ENCODE peak calls at places on chromosomes 13 and 19, in five cellular contexts. G, W, O, C and S are unnamed samples.

GRCh38 chr19:35209646-35210045 is 18.9 kb downstream of the FAM187B start:
- DNase-seq in G (no peak), W (no peak), O (no peak), C (no peak), S (no peak)

GRCh38 chr13:49516467-49516866 is 20.7 kb downstream of the PHF11 start:
- DNase-seq in G (no peak), W (no peak), O (no peak), C (no peak), S (no peak)

GRCh38 chr19:54207908-54208783 is 7.5 kb downstream of the RPS9 start:
- DNase-seq in G (no peak), W (no peak), O (peak), C (peak), S (no peak)

GRCh38 chr13:94950303-94950702 is 238.0 kb upstream of the SOX21 start:
- DNase-seq in G (no peak), W (no peak), O (no peak), C (peak), S (no peak)

GRCh38 chr19:572891-573825 is 762 bp downstream of the BSG start:
- DNase-seq in G (no peak), W (no peak), O (no peak), C (no peak), S (no peak)

GRCh38 chr19:13597625-13598024 is 91.3 kb upstream of the CACNA1A start:
- DNase-seq in G (no peak), W (peak), O (peak), C (peak), S (peak)

GRCh38 chr13:88627071-88627470 is 955.9 kb downstream of the SLITRK5 start:
- DNase-seq in G (no peak), W (no peak), O (no peak), C (no peak), S (no peak)

GRCh38 chr19:38245826-38246498 is 10.2 kb downstream of the PPP1R14A start:
- DNase-seq in G (no peak), W (no peak), O (no peak), C (no peak), S (no peak)

GRCh38 chr13:94712287-94712811 is at the start of gene SOX21:
- DNase-seq in G (no peak), W (no peak), O (no peak), C (no peak), S (no peak)

GRCh38 chr13:40911341-40911740 is 107.8 kb downstream of the ELF1 start:
- DNase-seq in G (no peak), W (no peak), O (no peak), C (no peak), S (no peak)

GRCh38 chr19:56309511-56310185 is 5.0 kb downstream of the ZSCAN5A start:
- DNase-seq in G (no peak), W (peak), O (no peak), C (peak), S (peak)

GRCh38 chr13:97231118-97231831 is 9.1 kb downstream of the MBNL2 start:
- DNase-seq in G (no peak), W (no peak), O (no peak), C (no peak), S (no peak)

GRCh38 chr19:28028881-28029280 is 1184.1 kb downstream of the UQCRFS1 start:
- DNase-seq in G (no peak), W (no peak), O (no peak), C (no peak), S (no peak)

GRCh38 chr13:41107104-41107571 is 25.5 kb downstream of the KBTBD6 start:
- DNase-seq in G (no peak), W (no peak), O (no peak), C (no peak), S (no peak)

GRCh38 chr19:11420429-11420893 is 1.3 kb upstream of the RGL3 start:
- DNase-seq in G (no peak), W (no peak), O (no peak), C (no peak), S (no peak)

GRCh38 chr19:3721131-3721899 is 13.1 kb downstream of the TJP3 start:
- DNase-seq in G (peak), W (peak), O (peak), C (peak), S (peak)

GRCh38 chr19:3768015-3768747 is 3.8 kb downstream of the RAX2 start:
- DNase-seq in G (no peak), W (no peak), O (no peak), C (no peak), S (no peak)

GRCh38 chr13:44388427-44388826 is 14.8 kb downstream of the SERP2 start:
- DNase-seq in G (no peak), W (no peak), O (no peak), C (no peak), S (no peak)

GRCh38 chr13:33033361-33033812 is 17.2 kb downstream of the KL start:
- DNase-seq in G (no peak), W (no peak), O (no peak), C (no peak), S (no peak)

GRCh38 chr13:107867701-107868661 is 347.4 kb downstream of the LIG4 start:
- DNase-seq in G (no peak), W (no peak), O (no peak), C (no peak), S (no peak)

GRCh38 chr19:56348289-56348877 is 33.7 kb upstream of the ZSCAN5A start:
- DNase-seq in G (no peak), W (no peak), O (peak), C (no peak), S (no peak)

GRCh38 chr19:33394006-33394722 is 20.7 kb downstream of the CEBPG start:
- DNase-seq in G (no peak), W (no peak), O (no peak), C (no peak), S (no peak)

GRCh38 chr13:94703271-94703670 is 9.1 kb downstream of the SOX21 start:
- DNase-seq in G (no peak), W (no peak), O (no peak), C (no peak), S (no peak)

GRCh38 chr19:58319241-58319640 is 7.6 kb upstream of the ZSCAN22 start:
- DNase-seq in G (no peak), W (no peak), O (no peak), C (no peak), S (no peak)

GRCh38 chr13:34349091-34349722 is 531.3 kb downstream of the RFC3 start:
- DNase-seq in G (no peak), W (no peak), O (no peak), C (no peak), S (no peak)

GRCh38 chr19:56086671-56087430 is 34.2 kb downstream of the ZNF787 start:
- DNase-seq in G (no peak), W (no peak), O (no peak), C (no peak), S (no peak)

GRCh38 chr19:42198676-42199439 is 18.6 kb downstream of the DEDD2 start:
- DNase-seq in G (no peak), W (no peak), O (peak), C (peak), S (peak)

GRCh38 chr13:99057310-99057975 is 79.6 kb upstream of the DOCK9 start:
- DNase-seq in G (no peak), W (no peak), O (no peak), C (no peak), S (no peak)

GRCh38 chr13:97567510-97568243 is 133.7 kb downstream of the RAP2A start:
- DNase-seq in G (no peak), W (no peak), O (no peak), C (no peak), S (no peak)

GRCh38 chr19:21508198-21508597 is 2.8 kb downstream of the ZNF429 start:
- DNase-seq in G (no peak), W (no peak), O (no peak), C (no peak), S (no peak)

GRCh38 chr13:99214232-99214631 is 13.6 kb downstream of the UBAC2 start:
- DNase-seq in G (no peak), W (peak), O (no peak), C (no peak), S (no peak)

GRCh38 chr19:41302624-41303351 is 7.2 kb upstream of the CCDC97 start:
- DNase-seq in G (no peak), W (peak), O (no peak), C (no peak), S (peak)

GRCh38 chr13:107202371-107203023 is 634.6 kb upstream of the ARGLU1 start:
- DNase-seq in G (no peak), W (no peak), O (no peak), C (no peak), S (no peak)

GRCh38 chr13:38477676-38478075 is 128.0 kb downstream of the UFM1 start:
- DNase-seq in G (no peak), W (no peak), O (no peak), C (no peak), S (no peak)

GRCh38 chr13:30766957-30767603 is 31.7 kb downstream of the ALOX5AP start:
- DNase-seq in G (no peak), W (no peak), O (no peak), C (no peak), S (no peak)

GRCh38 chr13:45392811-45393210 is 25.4 kb downstream of the SLC25A30 start:
- DNase-seq in G (no peak), W (no peak), O (no peak), C (no peak), S (no peak)

GRCh38 chr13:84821261-84821660 is 939.0 kb upstream of the SLITRK1 start:
- DNase-seq in G (no peak), W (no peak), O (no peak), C (no peak), S (no peak)